ENCODE peak calls at places on chromosomes 16 and 17, in eight cellular contexts. C, H, Z, N, K, Y, V and T are unnamed samples.

GRCh38 chr16:83285921-83286320 is 521.9 kb upstream of the HSBP1 start:
- DNase-seq in C (no peak), H (no peak), Z (no peak), N (no peak), K (no peak), Y (no peak), V (no peak), T (no peak)

GRCh38 chr17:78315355-78316114 is 44.3 kb downstream of the SOCS3 start:
- DNase-seq in C (no peak), H (peak), Z (no peak), N (no peak), K (no peak), Y (peak), V (peak), T (peak)

GRCh38 chr16:4323845-4324478 is 8.1 kb downstream of the GLIS2 start:
- DNase-seq in C (no peak), H (peak), Z (no peak), N (peak), K (no peak), Y (peak), V (no peak), T (no peak)

GRCh38 chr16:59665618-59666220 is 931.6 kb upstream of the GOT2 start:
- DNase-seq in C (no peak), H (no peak), Z (no peak), N (peak), K (no peak), Y (no peak), V (no peak), T (no peak)

GRCh38 chr17:48443712-48444111 is 13.7 kb upstream of the SKAP1 start:
- DNase-seq in C (no peak), H (no peak), Z (no peak), N (no peak), K (no peak), Y (no peak), V (no peak), T (no peak)

GRCh38 chr17:80152057-80152831 is 5.3 kb upstream of the EIF4A3 start:
- DNase-seq in C (no peak), H (no peak), Z (no peak), N (no peak), K (no peak), Y (no peak), V (no peak), T (no peak)

GRCh38 chr17:3754458-3755334 is 31.0 kb downstream of the HASPIN start:
- DNase-seq in C (peak), H (peak), Z (peak), N (peak), K (no peak), Y (no peak), V (peak), T (peak)

GRCh38 chr16:50692999-50693781 is at the start of gene NOD2:
- DNase-seq in C (peak), H (peak), Z (no peak), N (peak), K (no peak), Y (no peak), V (no peak), T (peak)

GRCh38 chr16:48613061-48613957 is 3.3 kb upstream of the N4BP1 start:
- DNase-seq in C (peak), H (peak), Z (no peak), N (no peak), K (no peak), Y (no peak), V (peak), T (peak)

GRCh38 chr16:1078579-1079021 is 6.1 kb downstream of the SSTR5 start:
- DNase-seq in C (no peak), H (peak), Z (peak), N (no peak), K (no peak), Y (no peak), V (no peak), T (no peak)

GRCh38 chr17:31900877-31901276 is 631 bp downstream of the UTP6 start:
- DNase-seq in C (no peak), H (no peak), Z (no peak), N (peak), K (no peak), Y (no peak), V (no peak), T (peak)

GRCh38 chr17:1714488-1714979 is 4.4 kb upstream of the TLCD2 start:
- DNase-seq in C (no peak), H (peak), Z (peak), N (peak), K (peak), Y (peak), V (no peak), T (no peak)

GRCh38 chr17:77602062-77602746 is 356.3 kb upstream of the TNRC6C start:
- DNase-seq in C (no peak), H (no peak), Z (no peak), N (no peak), K (no peak), Y (peak), V (no peak), T (no peak)

GRCh38 chr17:76716834-76717205 is 6.1 kb upstream of the MXRA7 start:
- DNase-seq in C (no peak), H (no peak), Z (no peak), N (no peak), K (no peak), Y (no peak), V (no peak), T (no peak)

GRCh38 chr17:76432004-76432403 is 20.9 kb downstream of the UBE2O start:
- DNase-seq in C (no peak), H (no peak), Z (no peak), N (no peak), K (no peak), Y (no peak), V (no peak), T (no peak)

GRCh38 chr16:4410335-4411075 is 5.9 kb downstream of the CORO7 start:
- DNase-seq in C (no peak), H (no peak), Z (peak), N (no peak), K (no peak), Y (no peak), V (no peak), T (no peak)

GRCh38 chr16:85453701-85454100 is 159.4 kb upstream of the GSE1 start:
- DNase-seq in C (no peak), H (no peak), Z (no peak), N (no peak), K (no peak), Y (no peak), V (no peak), T (no peak)

GRCh38 chr16:11585460-11586374 is 1.0 kb downstream of the LITAF start:
- DNase-seq in C (peak), H (peak), Z (no peak), N (no peak), K (no peak), Y (peak), V (no peak), T (peak)

GRCh38 chr16:74716355-74716754 is 15.7 kb upstream of the MLKL start:
- DNase-seq in C (no peak), H (no peak), Z (no peak), N (no peak), K (no peak), Y (no peak), V (no peak), T (no peak)

GRCh38 chr16:74718140-74718539 is 17.5 kb upstream of the MLKL start:
- DNase-seq in C (no peak), H (no peak), Z (no peak), N (no peak), K (no peak), Y (no peak), V (no peak), T (no peak)

GRCh38 chr16:74720579-74720978 is 19.9 kb upstream of the MLKL start:
- DNase-seq in C (no peak), H (no peak), Z (no peak), N (no peak), K (no peak), Y (no peak), V (no peak), T (no peak)

GRCh38 chr16:74717367-74717766 is 16.7 kb upstream of the MLKL start:
- DNase-seq in C (no peak), H (no peak), Z (no peak), N (no peak), K (no peak), Y (no peak), V (no peak), T (no peak)

DNA sequence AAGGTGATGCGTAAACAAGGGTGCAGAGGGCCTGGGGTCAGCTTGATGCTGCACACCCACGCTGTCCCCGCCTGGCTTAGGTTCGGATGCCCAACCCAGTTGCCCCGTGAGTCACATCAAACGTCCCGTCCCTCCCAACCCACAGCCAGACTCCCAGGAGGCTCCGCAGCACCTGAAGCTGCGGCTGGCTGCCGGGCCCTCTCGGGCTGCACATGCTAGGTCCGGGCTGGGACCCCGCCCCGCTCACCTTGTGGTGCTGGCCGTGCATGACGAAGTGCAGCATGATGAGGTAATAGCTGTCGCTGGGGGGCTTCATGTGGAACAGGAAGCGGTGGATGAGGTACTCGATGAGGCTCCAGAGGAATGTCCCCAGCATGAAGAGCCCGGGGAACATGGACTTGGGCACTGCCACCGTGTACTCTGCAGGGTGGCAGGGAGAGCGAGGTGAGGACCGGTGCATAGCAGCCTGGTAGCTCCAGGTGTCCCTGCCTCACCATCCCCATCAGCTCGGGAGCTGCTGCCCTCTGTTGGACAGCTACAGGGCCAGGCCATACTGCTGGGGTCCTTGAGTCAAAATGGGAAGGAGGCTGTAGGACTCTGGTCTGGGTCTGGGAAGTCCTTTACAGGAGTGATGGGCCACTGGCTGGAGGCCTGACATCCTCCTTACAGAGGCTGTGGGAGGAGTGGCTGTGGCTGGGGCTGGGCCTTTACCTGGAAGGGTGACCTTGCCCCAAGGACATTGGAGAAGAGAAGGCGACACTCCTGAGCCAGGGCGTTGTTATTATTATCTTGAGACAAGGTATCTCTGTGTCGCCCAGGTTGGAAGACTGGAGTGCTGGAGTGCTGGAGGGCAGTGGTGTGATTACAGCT is 18.3 kb upstream of the MLKL start:
- DNase-seq in C (no peak), H (no peak), Z (no peak), N (no peak), K (no peak), Y (no peak), V (no peak), T (no peak)
- TF ChIP-seq CTCF in C (peak), H (no peak), Z (no peak), N (no peak), K (no peak), Y (no peak), V (no peak), T (no peak)

GRCh38 chr17:44121997-44122824 is 1.2 kb downstream of the HDAC5 start:
- DNase-seq in C (no peak), H (no peak), Z (no peak), N (peak), K (no peak), Y (no peak), V (no peak), T (no peak)

GRCh38 chr17:44123356-44124117 is at the start of gene HDAC5:
- DNase-seq in C (peak), H (peak), Z (peak), N (peak), K (peak), Y (peak), V (peak), T (peak)

GRCh38 chr17:44124118-44124438 is 637 bp upstream of the HDAC5 start:
- DNase-seq in C (no peak), H (no peak), Z (no peak), N (no peak), K (no peak), Y (no peak), V (no peak), T (no peak)

GRCh38 chr17:44121206-44121605 is 2.2 kb downstream of the HDAC5 start:
- DNase-seq in C (no peak), H (no peak), Z (no peak), N (peak), K (no peak), Y (no peak), V (no peak), T (no peak)

DNA sequence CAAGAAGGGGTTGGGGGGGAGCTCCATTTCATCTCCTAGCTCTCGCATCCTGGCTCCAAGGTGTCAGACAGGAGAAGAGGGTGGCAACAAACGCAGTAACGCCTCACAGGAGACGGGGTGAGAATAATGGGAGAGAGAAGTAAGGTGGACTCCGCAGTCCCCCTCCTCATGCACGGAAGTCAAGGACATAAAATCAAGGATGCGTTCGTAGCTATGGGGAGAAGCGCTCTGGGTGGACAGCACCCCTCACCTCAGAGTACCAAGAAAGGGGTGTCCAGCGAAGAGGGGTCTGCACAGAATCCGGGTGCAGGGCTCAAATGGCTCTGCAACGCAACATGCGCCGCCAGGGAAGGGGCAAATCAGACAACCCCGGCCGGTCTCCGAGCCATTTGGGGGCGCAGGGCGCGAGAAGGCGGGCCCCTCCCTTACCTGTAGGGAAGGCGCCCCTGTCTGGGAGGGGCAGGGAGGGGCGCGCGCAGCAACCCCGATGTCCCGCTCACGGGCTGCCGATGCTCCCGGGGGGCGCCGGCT is 551 bp downstream of the HDAC5 start:
- DNase-seq in C (no peak), H (no peak), Z (no peak), N (no peak), K (no peak), Y (no peak), V (peak), T (peak)
- H3K4me3 ChIP-seq in C (peak), H (peak), Z (peak), N (peak), K (peak), Y (peak), V (peak), T (peak)

GRCh38 chr17:33369149-33369548 is 76.1 kb upstream of the ASIC2 start:
- DNase-seq in C (no peak), H (no peak), Z (no peak), N (no peak), K (no peak), Y (no peak), V (no peak), T (no peak)
- TF ChIP-seq CTCF in C (no peak), H (no peak), Z (no peak), N (no peak), K (no peak), Y (no peak), V (no peak), T (no peak)

DNA sequence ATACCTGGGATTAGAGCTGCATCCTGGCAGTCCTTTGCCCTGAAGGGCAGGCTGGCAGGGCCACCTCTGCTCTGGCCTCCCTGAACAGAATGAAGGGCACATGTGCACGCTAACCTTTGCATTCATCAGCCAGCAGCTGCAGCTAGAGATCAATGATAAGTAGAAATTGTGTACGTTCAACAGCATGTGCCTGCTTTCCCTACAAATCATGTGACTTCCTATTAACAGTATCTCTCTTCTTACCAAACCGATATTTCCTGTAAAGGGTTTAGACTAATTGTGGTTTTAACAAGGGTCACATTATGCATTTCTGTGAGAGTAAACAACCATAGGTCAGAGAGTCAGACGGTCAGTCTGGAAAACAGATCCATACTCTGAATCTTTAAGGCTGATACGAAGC is 219.5 kb downstream of the MAF start:
- DNase-seq in C (no peak), H (no peak), Z (no peak), N (no peak), K (no peak), Y (no peak), V (no peak), T (no peak)
- H3K4me3 ChIP-seq in C (no peak), H (no peak), Z (no peak), N (no peak), K (no peak), Y (no peak), V (peak), T (no peak)

GRCh38 chr17:82767041-82767754 is 15.3 kb downstream of the TBCD start:
- DNase-seq in C (no peak), H (peak), Z (no peak), N (peak), K (no peak), Y (no peak), V (no peak), T (peak)
- TF ChIP-seq CTCF in C (peak), H (peak), Z (peak), N (peak), K (peak), Y (peak), V (peak), T (peak)

GRCh38 chr17:42411321-42411820 is 11.7 kb downstream of the CAVIN1 start:
- DNase-seq in C (no peak), H (no peak), Z (no peak), N (no peak), K (no peak), Y (no peak), V (no peak), T (no peak)
- H3K4me3 ChIP-seq in C (no peak), H (no peak), Z (peak), N (no peak), K (no peak), Y (peak), V (no peak), T (no peak)

GRCh38 chr17:62996221-62996620 is 30.2 kb downstream of the TANC2 start:
- DNase-seq in C (no peak), H (no peak), Z (no peak), N (no peak), K (no peak), Y (no peak), V (no peak), T (no peak)

GRCh38 chr17:62998665-62999393 is 32.8 kb downstream of the TANC2 start:
- DNase-seq in C (no peak), H (peak), Z (no peak), N (no peak), K (no peak), Y (no peak), V (no peak), T (no peak)

GRCh38 chr17:62994931-62995330 is 28.9 kb downstream of the TANC2 start:
- DNase-seq in C (no peak), H (no peak), Z (no peak), N (no peak), K (no peak), Y (no peak), V (no peak), T (no peak)

DNA sequence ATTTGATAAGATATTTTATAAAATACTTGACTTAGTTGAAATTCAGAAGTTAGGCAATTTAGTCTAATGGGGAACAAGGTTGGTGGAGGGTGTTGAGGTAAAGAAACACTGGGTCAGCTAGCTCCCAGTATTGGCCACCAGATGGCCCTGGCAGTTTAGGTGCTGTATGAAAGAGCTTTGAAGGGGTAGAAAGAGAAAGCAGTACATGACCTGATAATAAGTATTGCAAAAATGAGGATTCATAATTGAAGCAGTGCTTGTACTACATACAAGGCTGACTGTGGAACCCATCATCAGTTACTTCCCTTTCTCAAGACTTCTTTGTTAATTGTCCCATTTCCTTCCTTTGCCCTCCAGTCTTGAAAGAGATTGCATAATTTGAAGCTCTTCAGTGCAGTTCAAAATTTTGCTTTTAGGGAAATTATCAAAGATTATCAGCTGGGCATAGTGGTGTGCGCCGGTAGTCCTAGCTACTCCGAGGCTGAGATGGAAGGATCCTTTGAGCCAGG is 29.4 kb downstream of the TANC2 start:
- DNase-seq in C (no peak), H (peak), Z (no peak), N (peak), K (no peak), Y (no peak), V (no peak), T (peak)
- TF ChIP-seq CTCF in C (peak), H (peak), Z (no peak), N (peak), K (peak), Y (peak), V (peak), T (peak)